ENCODE peak calls at places on chromosomes 13 and 19, in eight cellular contexts. E is epithelial cell of esophagus, R is OCI-LY7, B is brain microvascular endothelial cell, K is cardiac fibroblast, M is pancreas, L is AG10803, F is heart right ventricle. H is an unnamed sample.

GRCh38 chr13:114096811-114097503 is 35.5 kb downstream of the RASA3 start:
- DNase-seq in E (peak; percentile 14), L (no peak), K (no peak), F (no peak), M (no peak), B (no peak), R (no peak), H (no peak)

GRCh38 chr19:28218728-28219127 is 994.2 kb downstream of the UQCRFS1 start:
- DNase-seq in F (no peak), E (no peak), R (no peak), M (no peak), K (no peak), L (no peak), B (no peak), H (no peak)

GRCh38 chr13:52995946-52996345 is 32.7 kb upstream of the OLFM4 start:
- DNase-seq in L (no peak), K (no peak), F (no peak), E (no peak), B (no peak), R (no peak), M (no peak), H (no peak)

GRCh38 chr13:50742353-50742752 is 101.1 kb downstream of the DLEU7 start:
- DNase-seq in B (no peak), F (no peak), E (no peak), K (no peak), R (no peak), M (no peak), L (no peak), H (no peak)

GRCh38 chr13:61156753-61157152 is 258.9 kb downstream of the PCDH20 start:
- DNase-seq in L (no peak), E (peak; percentile 9), K (peak; percentile 23), M (no peak), F (no peak), B (no peak), R (no peak), H (no peak)

GRCh38 chr19:35793381-35794165 is 18.2 kb downstream of the ARHGAP33 start:
- DNase-seq in B (peak; percentile 32), K (peak; percentile 21), L (peak; percentile 24), R (no peak), F (no peak), E (peak; percentile 24), M (no peak), H (no peak)

GRCh38 chr13:53198017-53198416 is 169.4 kb downstream of the OLFM4 start:
- DNase-seq in M (no peak), L (no peak), K (no peak), E (no peak), B (no peak), R (no peak), F (no peak), H (peak; percentile 22)

GRCh38 chr19:55640043-55640576 is 692 bp upstream of the ZNF580 start:
- DNase-seq in L (peak; percentile 68), E (peak; percentile 81), B (peak; percentile 53), K (peak; percentile 77), M (peak; percentile 76), F (peak; percentile 54), R (peak; percentile 41), H (no peak)

GRCh38 chr13:34338102-34338501 is 520.2 kb downstream of the RFC3 start:
- DNase-seq in R (no peak), L (no peak), F (no peak), E (peak; percentile 8), B (no peak), M (no peak), K (no peak), H (no peak)

GRCh38 chr13:32538234-32538620 is 368 bp downstream of the N4BP2L2 start:
- DNase-seq in L (peak; percentile 41), E (peak; percentile 52), F (peak; percentile 44), R (no peak), B (peak; percentile 52), M (peak; percentile 61), K (peak; percentile 51), H (no peak)

GRCh38 chr19:50309396-50310125 is 19.6 kb downstream of the KCNC3 start:
- DNase-seq in F (no peak), E (no peak), M (no peak), B (no peak), R (no peak), L (no peak), K (no peak), H (no peak)

GRCh38 chr19:41050426-41050825 is 37.8 kb upstream of the CYP2A13 start:
- DNase-seq in B (no peak), M (no peak), R (no peak), F (no peak), K (no peak), E (no peak), L (no peak), H (no peak)

GRCh38 chr19:29690842-29691241 is 24.2 kb downstream of the C19orf12 start:
- DNase-seq in E (peak; percentile 64), B (peak; percentile 41), M (no peak), F (no peak), K (peak; percentile 66), L (peak; percentile 30), R (peak; percentile 62), H (peak; percentile 76)

GRCh38 chr13:100810991-100811390 is 136.4 kb upstream of the TMTC4 start:
- DNase-seq in K (no peak), F (no peak), M (no peak), B (no peak), R (no peak), E (no peak), L (no peak), H (no peak)

GRCh38 chr19:7415163-7415856 is 66.6 kb downstream of the ARHGEF18 start:
- DNase-seq in L (no peak), B (peak; percentile 44), R (no peak), E (peak; percentile 34), K (peak; percentile 43), M (no peak), F (no peak), H (no peak)

GRCh38 chr13:80070024-80070703 is 270.8 kb downstream of the SPRY2 start:
- DNase-seq in F (no peak), B (no peak), K (no peak), R (no peak), E (no peak), L (no peak), M (no peak), H (no peak)

GRCh38 chr13:51822106-51822840 is 18.3 kb upstream of the DHRS12 start:
- DNase-seq in K (no peak), L (no peak), F (no peak), M (no peak), R (no peak), E (no peak), B (no peak), H (no peak)

GRCh38 chr13:84812789-84813188 is 930.5 kb upstream of the SLITRK1 start:
- DNase-seq in E (no peak), F (no peak), K (no peak), L (no peak), B (no peak), M (no peak), R (no peak), H (no peak)

GRCh38 chr13:84816567-84817133 is 934.4 kb upstream of the SLITRK1 start:
- DNase-seq in B (no peak), F (no peak), R (no peak), K (no peak), L (no peak), M (no peak), E (no peak), H (no peak)

GRCh38 chr13:84810781-84811180 is 928.5 kb upstream of the SLITRK1 start:
- DNase-seq in B (no peak), K (no peak), E (no peak), R (no peak), M (no peak), F (no peak), L (no peak), H (no peak)

DNA sequence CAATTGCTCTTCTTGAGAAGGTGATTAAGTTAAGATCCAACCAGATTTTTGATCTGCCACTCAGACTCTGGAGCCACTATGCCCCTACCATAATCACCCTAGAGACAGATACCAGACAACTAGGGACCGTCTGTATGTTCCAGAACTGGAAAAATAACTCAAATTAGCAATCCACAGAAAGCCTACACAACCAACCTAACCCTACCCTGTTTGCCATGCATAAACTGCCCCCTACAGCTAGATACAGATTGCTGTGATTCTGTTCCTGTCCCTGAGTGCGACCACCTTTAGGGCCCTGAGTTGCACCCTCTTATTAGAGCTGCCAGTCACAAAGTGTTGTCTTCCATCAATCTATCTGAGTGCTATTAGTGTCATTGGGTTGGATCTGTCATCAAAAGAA is 929.8 kb upstream of the SLITRK1 start:
- DNase-seq in L (no peak), B (no peak), M (no peak), F (no peak), K (no peak), E (no peak), R (no peak), H (no peak)
- TF ChIP-seq CTCF in L (no peak), B (no peak), M (no peak), F (no peak), K (no peak), E (no peak), R (no peak), H (no peak)

DNA sequence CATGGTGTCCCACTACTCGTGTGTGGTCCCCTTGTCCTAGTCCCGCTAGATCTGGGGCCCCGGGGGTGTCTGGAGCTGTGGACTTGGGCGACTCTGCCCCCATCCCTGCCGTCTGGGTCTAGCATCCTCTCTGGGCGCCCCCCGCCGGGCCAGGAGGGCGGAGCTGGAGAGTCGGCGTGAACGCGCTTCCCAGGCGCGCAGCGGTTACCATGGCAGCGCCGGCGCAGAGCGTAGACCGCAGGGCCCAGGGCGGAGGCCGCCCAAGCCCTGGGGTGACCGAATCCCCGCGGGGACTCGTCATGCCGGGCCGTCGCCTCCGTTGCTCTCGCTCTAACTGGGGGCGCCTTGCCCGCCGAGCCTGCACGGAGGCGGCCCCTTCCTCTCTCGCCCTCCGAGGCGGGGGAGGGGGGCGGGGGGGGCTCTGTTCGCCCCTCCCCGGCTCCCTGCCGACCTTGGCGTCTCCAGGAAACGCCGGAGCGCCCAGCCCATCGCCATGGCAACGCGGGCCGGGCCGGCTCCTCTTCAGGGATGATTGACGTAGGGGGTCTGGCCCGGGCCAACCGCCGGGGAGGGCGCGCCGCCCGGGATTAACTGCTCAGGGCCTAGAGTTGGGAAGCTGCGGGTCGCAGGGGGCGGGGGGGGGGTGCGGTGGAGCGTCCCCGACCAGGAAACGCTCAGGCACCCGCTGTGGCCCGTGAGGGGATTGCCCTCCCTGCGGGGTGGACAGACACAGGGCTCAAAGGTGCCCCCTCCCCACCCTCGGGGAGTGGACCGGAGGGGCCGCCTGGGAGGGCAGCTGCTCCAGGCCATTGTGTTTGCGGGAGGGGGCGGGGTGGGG is 8.9 kb downstream of the ISYNA1 start:
- DNase-seq in L (peak; percentile 78), E (peak; percentile 48), B (peak; percentile 83), F (peak; percentile 76), K (peak; percentile 79), R (peak; percentile 83), M (no peak), H (no peak)
- TF ChIP-seq CTCF in L (no peak), E (no peak), B (peak; percentile 21), F (no peak), K (no peak), R (peak; percentile 29), M (no peak), H (no peak)

GRCh38 chr19:57578487-57579205 is at the start of gene ZNF416:
- DNase-seq in L (peak; percentile 98), B (peak; percentile 99), R (peak; percentile 99), M (peak; percentile 89), F (peak; percentile 99), E (peak; percentile 99), K (peak; percentile 99), H (peak; percentile 99)
- TF ChIP-seq CTCF in L (peak; percentile 29), B (peak; percentile 33), R (peak; percentile 56), M (no peak), F (peak; percentile 52), E (peak; percentile 16), K (peak; percentile 7), H (no peak)

GRCh38 chr19:52993342-52994178 is 20.2 kb upstream of the ERVV-1 start:
- DNase-seq in M (peak; percentile 80), R (peak; percentile 84), L (peak; percentile 66), F (peak; percentile 76), E (peak; percentile 82), K (peak; percentile 81), B (peak; percentile 81), H (no peak)
- TF ChIP-seq CTCF in M (peak; percentile 51), R (peak; percentile 60), L (peak; percentile 26), F (peak; percentile 81), E (peak; percentile 51), K (peak; percentile 51), B (peak; percentile 60), H (peak; percentile 38)